ENCODE peak calls at places on chromosomes 16 and 17, in seven cellular contexts. E is prostate gland, P is spleen, I is thyroid gland, G is endothelial cell of umbilical vein, L is heart left ventricle, R is H1. V is an unnamed sample. For H3K4me1, the result is how much of the 10 kb centered on the place peaks cover.

GRCh38 chr17:11412653-11413052 is 171.6 kb downstream of the SHISA6 start:
- DNase-seq in L (no peak), E (no peak), P (no peak), G (no peak), R (no peak), I (no peak), V (no peak)

GRCh38 chr17:45385331-45385997 is 47.2 kb downstream of the ARHGAP27 start:
- DNase-seq in I (peak), G (peak), R (peak), P (peak), L (peak), E (peak), V (peak)

GRCh38 chr17:4584125-4584834 is at the start of gene SMTNL2:
- DNase-seq in I (no peak), P (peak), E (no peak), R (no peak), L (peak), G (no peak), V (no peak)

GRCh38 chr16:20001856-20002707 is 71.6 kb downstream of the GPR139 start:
- DNase-seq in G (no peak), L (no peak), E (no peak), I (no peak), R (no peak), P (no peak), V (no peak)

GRCh38 chr16:67528222-67528869 is at the start of gene RIPOR1:
- DNase-seq in G (peak), P (peak), I (peak), L (peak), R (peak), E (no peak), V (peak)

GRCh38 chr17:29155235-29155965 is 24.8 kb downstream of the MYO18A start:
- DNase-seq in E (no peak), L (peak), P (peak), I (no peak), G (peak), R (no peak), V (peak)

GRCh38 chr16:51651061-51651466 is 500.0 kb upstream of the SALL1 start:
- DNase-seq in I (no peak), R (no peak), L (no peak), P (no peak), E (no peak), G (no peak), V (no peak)

GRCh38 chr17:77909816-77910215 is 48.7 kb upstream of the TNRC6C start:
- DNase-seq in E (no peak), I (no peak), G (no peak), P (no peak), R (no peak), L (no peak), V (no peak)

GRCh38 chr16:19748389-19749110 is 30.5 kb downstream of the IQCK start:
- DNase-seq in P (no peak), I (no peak), R (no peak), L (no peak), E (no peak), G (peak), V (no peak)

GRCh38 chr17:73956169-73956568 is 247.3 kb upstream of the RPL38 start:
- DNase-seq in E (no peak), R (no peak), L (no peak), P (no peak), I (no peak), G (no peak), V (no peak)

GRCh38 chr17:78019976-78020716 is 61.6 kb downstream of the TNRC6C start:
- DNase-seq in L (no peak), R (no peak), I (no peak), E (no peak), G (no peak), P (no peak), V (no peak)

GRCh38 chr16:28118636-28119035 is 55.1 kb upstream of the GSG1L start:
- DNase-seq in I (no peak), G (no peak), L (no peak), R (no peak), P (no peak), E (no peak), V (no peak)

GRCh38 chr17:43570518-43570928 is 24.4 kb upstream of the ETV4 start:
- DNase-seq in P (no peak), R (no peak), E (no peak), I (no peak), G (no peak), L (no peak), V (no peak)

GRCh38 chr16:4529085-4530060 is 9.2 kb downstream of the CDIP1 start:
- DNase-seq in P (no peak), R (peak), L (no peak), E (no peak), I (peak), G (peak), V (peak)

GRCh38 chr16:9847146-9847545 is 335.1 kb downstream of the GRIN2A start:
- DNase-seq in I (no peak), G (no peak), R (no peak), E (no peak), L (no peak), P (no peak), V (no peak)

GRCh38 chr17:27216836-27217235 is 77.1 kb upstream of the WSB1 start:
- DNase-seq in G (no peak), L (no peak), I (no peak), P (no peak), R (no peak), E (no peak), V (peak)

GRCh38 chr17:47802341-47803022 is 19.1 kb downstream of the OSBPL7 start:
- DNase-seq in I (peak), G (peak), R (peak), P (no peak), E (peak), L (no peak), V (peak)

GRCh38 chr17:60421273-60422161 is 772 bp upstream of the CHCT1 start:
- DNase-seq in G (peak), R (peak), L (peak), P (peak), I (peak), E (peak), V (peak)
- TF ChIP-seq POLR2A in G (no peak), R (no peak), L (no peak), P (no peak), I (no peak), E (no peak), V (no peak)

GRCh38 chr17:21127508-21128077 is 829 bp downstream of the DHRS7B start:
- DNase-seq in E (no peak), G (no peak), L (no peak), R (no peak), P (no peak), I (no peak), V (no peak)
- H3K4me1 ChIP-seq in E (under half), G (under half), L (under half), R (under half), P (under half), I (under half), V (under half)

GRCh38 chr16:87185313-87185712 is 131.9 kb downstream of the C16orf95 start:
- DNase-seq in G (no peak), L (no peak), P (no peak), R (no peak), I (no peak), E (no peak), V (no peak)

GRCh38 chr16:87186876-87187533 is 130.2 kb downstream of the C16orf95 start:
- DNase-seq in L (no peak), G (no peak), P (no peak), R (no peak), E (no peak), I (no peak), V (no peak)

GRCh38 chr16:87188104-87188503 is 129.1 kb downstream of the C16orf95 start:
- DNase-seq in L (no peak), R (no peak), G (no peak), P (no peak), E (no peak), I (no peak), V (no peak)

GRCh38 chr16:87186440-87186839 is 130.8 kb downstream of the C16orf95 start:
- DNase-seq in R (no peak), E (no peak), P (no peak), G (peak), L (no peak), I (no peak), V (no peak)

GRCh38 chr16:87185983-87186382 is 131.2 kb downstream of the C16orf95 start:
- DNase-seq in E (no peak), P (no peak), R (no peak), G (no peak), L (no peak), I (no peak), V (no peak)
- TF ChIP-seq POLR2A in E (no peak), P (no peak), R (no peak), G (no peak), L (no peak), I (no peak), V (no peak)

GRCh38 chr17:48832491-48832890 is 1.7 kb downstream of the CALCOCO2 start:
- DNase-seq in G (no peak), P (no peak), L (peak), I (no peak), R (no peak), E (no peak), V (no peak)

GRCh38 chr17:48834973-48835372 is 4.1 kb downstream of the CALCOCO2 start:
- DNase-seq in I (no peak), G (no peak), L (no peak), P (no peak), E (no peak), R (no peak), V (no peak)

GRCh38 chr17:48835971-48836370 is 5.1 kb downstream of the CALCOCO2 start:
- DNase-seq in R (no peak), G (no peak), P (no peak), I (peak), L (no peak), E (peak), V (no peak)

GRCh38 chr17:48830840-48831548 is at the start of gene CALCOCO2:
- DNase-seq in E (peak), P (peak), I (peak), R (peak), G (peak), L (peak), V (peak)

DNA sequence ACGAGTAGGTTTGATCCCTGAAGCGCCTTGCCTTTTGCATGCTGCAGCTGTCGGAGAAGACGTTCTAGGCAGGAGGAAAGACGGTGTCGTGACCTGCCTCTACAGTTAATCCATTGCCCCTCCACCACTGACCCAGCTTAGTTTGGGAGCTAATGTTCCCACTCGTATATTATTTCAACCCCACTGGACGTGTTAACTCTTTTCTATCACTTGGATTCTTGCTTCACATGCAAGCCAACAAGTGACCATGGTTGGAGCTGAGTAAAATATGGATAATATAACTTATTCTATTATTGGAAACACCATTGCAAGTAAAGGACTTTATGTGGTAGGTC is 681 bp downstream of the CALCOCO2 start:
- DNase-seq in L (no peak), E (no peak), P (no peak), R (no peak), G (no peak), I (no peak), V (no peak)
- H3K4me1 ChIP-seq in L (half or more), E (under half), P (under half), R (under half), G (under half), I (under half), V (under half)

GRCh38 chr16:89095401-89095974 is 1.8 kb downstream of the ACSF3 start:
- DNase-seq in E (no peak), L (no peak), I (no peak), R (peak), G (no peak), P (no peak), V (no peak)

GRCh38 chr16:89096042-89096717 is 2.5 kb downstream of the ACSF3 start:
- DNase-seq in R (no peak), I (no peak), P (no peak), E (no peak), G (no peak), L (no peak), V (no peak)

GRCh38 chr16:89092013-89092412 is 1.6 kb upstream of the ACSF3 start:
- DNase-seq in I (no peak), L (no peak), R (no peak), P (peak), G (no peak), E (no peak), V (no peak)

GRCh38 chr16:89094252-89094901 is 725 bp downstream of the ACSF3 start:
- DNase-seq in E (no peak), G (peak), P (no peak), R (no peak), I (no peak), L (no peak), V (no peak)

DNA sequence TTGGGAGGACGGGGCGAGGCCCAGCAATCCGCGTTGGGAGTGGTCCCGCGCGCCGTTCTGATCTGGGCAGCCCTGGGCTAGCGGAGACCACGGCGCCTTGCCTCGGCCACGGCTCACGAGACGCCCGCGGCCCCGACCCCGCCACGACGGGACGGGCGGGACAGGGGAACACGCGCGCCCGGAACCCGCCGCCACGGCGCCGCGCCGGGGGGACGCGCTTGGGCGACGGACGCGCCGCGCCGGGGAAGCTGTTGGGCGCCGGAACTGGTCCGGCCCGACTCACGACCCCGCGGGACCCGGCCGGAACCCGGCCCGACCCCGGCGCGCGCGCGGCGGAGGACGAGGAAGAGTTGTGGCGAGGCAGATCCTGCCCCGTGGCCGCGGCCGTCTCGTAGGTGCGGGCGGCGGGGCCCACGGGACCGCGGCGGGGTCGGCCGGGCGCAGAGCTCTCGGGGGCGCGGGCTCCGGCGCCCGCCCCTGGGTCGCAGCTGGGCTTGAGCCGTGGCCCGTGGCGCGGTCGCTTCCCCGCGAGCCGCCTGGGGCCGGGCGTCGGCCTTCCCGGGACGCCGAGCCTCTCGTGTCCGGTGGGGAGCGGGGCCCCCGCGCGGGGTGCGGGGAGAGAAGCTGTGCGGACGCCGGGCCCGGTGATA is at the start of gene ACSF3:
- DNase-seq in R (peak), I (peak), G (peak), L (peak), P (peak), E (peak), V (peak)
- TF ChIP-seq POLR2A in R (no peak), I (no peak), G (peak), L (no peak), P (no peak), E (no peak), V (no peak)

GRCh38 chr17:58337600-58338453 is 9.2 kb upstream of the TSPOAP1 start:
- DNase-seq in P (peak), R (peak), I (peak), E (peak), L (peak), G (no peak), V (peak)

GRCh38 chr17:58339775-58340622 is 11.4 kb upstream of the TSPOAP1 start:
- DNase-seq in G (no peak), I (no peak), E (no peak), L (no peak), P (peak), R (no peak), V (no peak)

GRCh38 chr17:58337126-58337599 is 8.6 kb upstream of the TSPOAP1 start:
- DNase-seq in E (no peak), I (no peak), P (peak), G (no peak), R (no peak), L (no peak), V (no peak)

GRCh38 chr17:58338907-58339774 is 10.5 kb upstream of the TSPOAP1 start:
- DNase-seq in P (peak), E (no peak), I (no peak), L (peak), R (peak), G (no peak), V (no peak)

GRCh38 chr17:58338454-58338841 is 9.9 kb upstream of the TSPOAP1 start:
- DNase-seq in E (no peak), R (no peak), G (no peak), P (no peak), I (no peak), L (no peak), V (no peak)
- H3K4me1 ChIP-seq in E (under half), R (under half), G (under half), P (half or more), I (under half), L (under half), V (under half)

DNA sequence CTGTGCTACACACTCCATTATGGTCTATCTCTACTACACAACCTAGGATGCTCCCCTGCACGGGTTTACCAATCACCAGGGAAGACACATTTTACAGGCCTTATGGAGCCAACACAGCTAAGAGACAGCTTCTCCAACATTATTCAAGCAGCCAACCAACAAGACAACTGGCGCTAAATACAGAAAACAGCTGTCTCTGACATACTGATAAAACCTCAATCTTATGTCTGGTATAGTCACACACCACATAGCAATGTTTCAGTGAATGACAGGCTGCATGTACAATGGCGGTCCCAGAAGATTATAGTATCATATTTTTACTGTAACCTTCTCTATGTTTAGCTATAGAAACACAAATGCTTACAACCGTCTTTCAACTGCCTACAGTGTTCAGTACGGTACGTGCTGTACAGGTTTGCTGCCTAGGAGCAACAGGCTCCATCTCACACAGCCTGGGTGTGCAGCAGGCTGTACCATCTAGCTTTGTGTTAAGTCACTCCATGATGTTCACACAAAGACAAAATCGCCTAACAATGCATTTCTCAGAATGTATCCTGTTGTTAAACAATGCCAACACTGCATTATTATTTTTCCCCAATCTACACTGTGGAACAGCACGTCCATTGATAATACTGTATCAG is 10.9 kb downstream of the USP22 start:
- DNase-seq in G (no peak), P (no peak), I (no peak), E (no peak), R (no peak), L (no peak), V (no peak)
- TF ChIP-seq POLR2A in G (no peak), P (no peak), I (no peak), E (no peak), R (no peak), L (no peak), V (no peak)